ENCODE peak calls at places on chromosomes 4 and X, in seven cellular contexts. K is foreskin fibroblast; W is NCI-H1436; V is EL; L is iris pigment epithelial cell; M is left colon; X is naive thymus-derived CD4-positive, alpha-beta T cell. G is an unnamed sample.

GRCh38 chr4:162700815-162701361 is 465.8 kb downstream of the NAF1 start:
- DNase-seq in M (no peak), L (no peak), V (no peak), K (no peak), W (no peak), X (no peak), G (no peak)

GRCh38 chr4:24063771-24064170 is 173.9 kb upstream of the PPARGC1A start:
- DNase-seq in V (no peak), L (no peak), M (no peak), K (no peak), X (no peak), W (no peak), G (no peak)

GRCh38 chrX:46407753-46408130 is 137.5 kb downstream of the ZNF674 start:
- DNase-seq in V (peak; percentile 19), L (peak; percentile 65), X (no peak), W (no peak), K (no peak), M (no peak), G (no peak)

GRCh38 chr4:108783666-108784463 is 21.0 kb upstream of the ETNPPL start:
- DNase-seq in W (no peak), K (no peak), L (no peak), X (no peak), M (no peak), V (no peak), G (no peak)

GRCh38 chr4:82591592-82591991 is 29.8 kb upstream of the TMEM150C start:
- DNase-seq in L (no peak), M (no peak), V (no peak), W (no peak), K (no peak), X (no peak), G (no peak)

GRCh38 chr4:26127851-26128337 is 192.9 kb upstream of the RBPJ start:
- DNase-seq in K (no peak), M (no peak), V (no peak), X (no peak), L (no peak), W (no peak), G (no peak)

GRCh38 chrX:119041175-119041574 is 31.6 kb upstream of the CT47C1 start:
- DNase-seq in M (peak; percentile 31), X (no peak), L (peak; percentile 86), W (no peak), V (peak; percentile 85), K (peak; percentile 85), G (no peak)

GRCh38 chrX:48461830-48462229 is 8.2 kb downstream of the SLC38A5 start:
- DNase-seq in W (no peak), M (no peak), K (no peak), L (no peak), V (no peak), X (no peak), G (no peak)

GRCh38 chr4:185134176-185134869 is 8.7 kb upstream of the SLC25A4 start:
- DNase-seq in M (no peak), X (no peak), W (peak; percentile 23), L (peak; percentile 58), K (peak; percentile 45), V (peak; percentile 39), G (peak; percentile 14)

GRCh38 chrX:95764972-95765451 is 919.6 kb upstream of the DIAPH2 start:
- DNase-seq in W (peak; percentile 9), M (peak; percentile 3), L (peak; percentile 25), K (no peak), X (no peak), V (no peak), G (no peak)

GRCh38 chr4:24226018-24226417 is 336.2 kb upstream of the PPARGC1A start:
- DNase-seq in M (no peak), V (peak; percentile 41), K (peak; percentile 76), X (no peak), W (no peak), L (peak; percentile 5), G (no peak)

GRCh38 chr4:14856927-14857220 is 145.4 kb upstream of the CPEB2 start:
- DNase-seq in V (no peak), M (no peak), L (peak; percentile 15), X (no peak), K (no peak), W (no peak), G (no peak)

GRCh38 chr4:182642831-182643230 is 274.4 kb downstream of the DCTD start:
- DNase-seq in V (peak; percentile 35), L (peak; percentile 58), K (no peak), W (no peak), X (no peak), M (no peak), G (no peak)